ENCODE peak calls at places on chromosomes 1 and 21, in seven cellular contexts. J is neural progenitor cell, R is upper lobe of right lung, G is endothelial cell of umbilical vein, O is mucosa of descending colon, Q is PC-9, C is AG10803. N is an unnamed sample.

GRCh38 chr21:37811711-37812110 is 104.5 kb downstream of the KCNJ6 start:
- DNase-seq in J (no peak), R (no peak), G (no peak), O (no peak), Q (no peak), C (peak; percentile 86), N (no peak)

GRCh38 chr1:224879404-224879803 is 50.1 kb upstream of the DNAH14 start:
- DNase-seq in J (no peak), R (no peak), G (no peak), O (no peak), Q (no peak), C (peak; percentile 79), N (no peak)

GRCh38 chr21:15063821-15064575 is 802 bp downstream of the NRIP1 start:
- DNase-seq in J (peak; percentile 69), R (peak; percentile 82), G (no peak), O (peak; percentile 54), Q (no peak), C (peak; percentile 34), N (no peak)

GRCh38 chr1:109197163-109198042 is 16.3 kb upstream of the SARS1 start:
- DNase-seq in J (no peak), R (no peak), G (peak; percentile 98), O (no peak), Q (peak; percentile 100), C (peak; percentile 99), N (peak; percentile 96)

GRCh38 chr1:8712413-8713229 is 104.8 kb downstream of the RERE start:
- DNase-seq in J (peak; percentile 42), R (no peak), G (peak; percentile 96), O (no peak), Q (peak; percentile 87), C (peak; percentile 89), N (peak; percentile 67)

GRCh38 chr1:43853161-43853921 is 80.3 kb upstream of the ARTN start:
- DNase-seq in J (no peak), R (peak; percentile 79), G (peak; percentile 83), O (peak; percentile 82), Q (peak; percentile 83), C (peak; percentile 94), N (no peak)

GRCh38 chr1:115035652-115036051 is 6.0 kb downstream of the TSHB start:
- DNase-seq in J (no peak), R (no peak), G (no peak), O (no peak), Q (no peak), C (no peak), N (no peak)

GRCh38 chr1:8822383-8823294 is 5.2 kb upstream of the RERE start:
- DNase-seq in J (no peak), R (no peak), G (peak; percentile 81), O (peak; percentile 37), Q (peak; percentile 72), C (peak; percentile 97), N (peak; percentile 96)

GRCh38 chr1:209899948-209900347 is 38.1 kb upstream of the SYT14 start:
- DNase-seq in J (peak; percentile 56), R (no peak), G (peak; percentile 1), O (peak; percentile 13), Q (no peak), C (no peak), N (no peak)

GRCh38 chr1:46520063-46520911 is 30.7 kb downstream of the DMBX1 start:
- DNase-seq in J (peak; percentile 92), R (peak; percentile 76), G (no peak), O (no peak), Q (peak; percentile 85), C (peak; percentile 77), N (peak; percentile 31)

GRCh38 chr1:21234779-21235178 is 55.5 kb downstream of the ECE1 start:
- DNase-seq in J (no peak), R (no peak), G (no peak), O (no peak), Q (no peak), C (peak; percentile 57), N (no peak)

DNA sequence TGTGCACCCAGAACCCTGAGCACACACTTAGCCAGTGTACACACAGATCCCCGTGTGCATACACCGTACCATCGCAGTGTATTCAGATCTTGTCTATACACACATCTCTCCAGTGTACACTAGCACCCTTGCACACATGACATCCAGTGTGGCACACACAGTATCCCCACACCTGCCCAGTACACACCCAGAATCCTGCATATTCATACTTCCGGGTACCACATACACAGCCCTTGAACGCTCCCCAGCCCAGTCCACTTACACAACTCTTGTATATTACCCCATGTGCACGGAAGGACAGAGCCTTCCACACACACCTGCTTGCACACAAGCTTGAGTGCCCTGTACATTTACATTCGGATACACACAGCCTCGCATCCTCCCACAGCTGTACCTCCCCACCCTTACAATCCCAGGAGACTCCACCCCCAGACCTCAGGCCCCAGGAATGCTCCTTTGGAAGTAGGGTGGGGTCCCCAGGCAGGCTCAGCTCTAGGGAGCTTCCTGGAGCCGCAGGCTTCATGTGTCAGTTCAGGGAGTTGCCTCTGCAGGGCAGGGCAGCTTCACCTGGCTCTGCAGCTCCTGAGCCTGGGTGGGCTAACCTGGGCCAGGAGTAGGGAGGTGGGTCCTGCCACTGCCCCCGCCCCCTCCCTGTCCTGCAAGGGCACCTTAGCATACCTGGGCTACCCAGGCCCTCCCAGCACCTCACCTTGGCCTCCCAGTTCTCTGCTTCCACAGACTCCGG is 46.2 kb downstream of the AHDC1 start:
- DNase-seq in J (peak; percentile 21), R (peak; percentile 74), G (no peak), O (peak; percentile 85), Q (peak; percentile 89), C (no peak), N (no peak)
- TF ChIP-seq CTCF in J (no peak), R (no peak), G (no peak), O (no peak), Q (no peak), C (no peak), N (no peak)

GRCh38 chr1:223706077-223706988 is 6.0 kb upstream of the CAPN2 start:
- DNase-seq in J (no peak), R (no peak), G (peak; percentile 22), O (no peak), Q (peak; percentile 92), C (peak; percentile 92), N (no peak)

GRCh38 chr1:223708651-223709268 is 3.6 kb upstream of the CAPN2 start:
- DNase-seq in J (no peak), R (no peak), G (peak; percentile 72), O (no peak), Q (no peak), C (no peak), N (no peak)

GRCh38 chr1:223708001-223708359 is 4.4 kb upstream of the CAPN2 start:
- DNase-seq in J (no peak), R (no peak), G (no peak), O (peak; percentile 32), Q (no peak), C (no peak), N (no peak)

GRCh38 chr1:223709598-223709997 is 2.7 kb upstream of the CAPN2 start:
- DNase-seq in J (no peak), R (no peak), G (peak; percentile 49), O (no peak), Q (no peak), C (no peak), N (no peak)

GRCh38 chr1:223707270-223708000 is 4.9 kb upstream of the CAPN2 start:
- DNase-seq in J (no peak), R (peak; percentile 76), G (peak; percentile 97), O (peak; percentile 71), Q (peak; percentile 96), C (peak; percentile 97), N (peak; percentile 97)
- H3K4me3 ChIP-seq in J (no peak overlapping the region), R (no peak overlapping the region), G (no peak overlapping the region), O (no peak overlapping the region), Q (peak overlapping the region; percentile 45), C (peak overlapping the region; percentile 21), N (no peak overlapping the region)

GRCh38 chr1:153967109-153967999 is at the start of gene CREB3L4:
- DNase-seq in J (peak; percentile 97), R (peak; percentile 94), G (peak; percentile 97), O (peak; percentile 91), Q (peak; percentile 92), C (peak; percentile 98), N (peak; percentile 88)
- TF ChIP-seq CTCF in J (peak; percentile 55), R (peak; percentile 55), G (peak; percentile 51), O (peak; percentile 7), Q (peak; percentile 58), C (peak; percentile 48), N (peak; percentile 58)

GRCh38 chr1:160580208-160580812 is 1.0 kb upstream of the CD84 start:
- DNase-seq in J (no peak), R (no peak), G (no peak), O (no peak), Q (no peak), C (no peak), N (no peak)

GRCh38 chr1:160578175-160578693 is 1.1 kb downstream of the CD84 start:
- DNase-seq in J (no peak), R (no peak), G (no peak), O (no peak), Q (no peak), C (no peak), N (no peak)

GRCh38 chr1:160577661-160578060 is 1.6 kb downstream of the CD84 start:
- DNase-seq in J (no peak), R (no peak), G (no peak), O (no peak), Q (no peak), C (no peak), N (no peak)

GRCh38 chr1:160578694-160579191 is 553 bp downstream of the CD84 start:
- DNase-seq in J (no peak), R (no peak), G (no peak), O (no peak), Q (no peak), C (no peak), N (no peak)

DNA sequence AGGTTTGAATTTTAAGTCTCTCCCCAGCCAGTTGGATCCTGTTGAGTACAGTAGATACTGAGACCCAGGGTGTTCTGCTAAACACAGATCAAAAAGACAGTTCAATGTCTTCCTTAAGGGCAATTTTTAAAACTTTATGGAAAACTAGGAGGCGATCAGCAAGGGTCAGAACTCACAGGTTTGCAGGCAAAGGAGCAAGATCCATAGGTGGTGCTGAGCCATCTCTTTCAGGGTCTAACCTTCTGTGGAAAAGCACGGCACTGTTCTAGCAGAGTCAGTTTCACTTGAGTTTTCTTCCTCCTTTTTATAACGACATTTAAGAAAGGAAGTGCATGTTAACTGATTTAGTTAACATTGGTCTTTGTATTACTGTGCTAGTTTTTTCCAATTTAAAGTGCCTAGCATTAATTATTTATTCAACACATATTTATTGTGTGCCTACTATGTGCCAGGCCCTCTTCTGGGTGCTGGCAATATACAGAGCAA is at the start of gene CD84:
- DNase-seq in J (no peak), R (no peak), G (no peak), O (peak; percentile 45), Q (no peak), C (no peak), N (no peak)
- H3K4me3 ChIP-seq in J (no peak within 1 kb of the TSS), R (peak within 1 kb of the TSS; percentile 43), G (no peak within 1 kb of the TSS), O (no peak within 1 kb of the TSS), Q (no peak within 1 kb of the TSS), C (no peak within 1 kb of the TSS), N (no peak within 1 kb of the TSS)

GRCh38 chr1:27556781-27557595 is 47.0 kb downstream of the AHDC1 start:
- DNase-seq in J (peak; percentile 88), R (peak; percentile 96), G (peak; percentile 86), O (peak; percentile 93), Q (peak; percentile 84), C (peak; percentile 97), N (no peak)
- TF ChIP-seq CTCF in J (peak; percentile 90), R (peak; percentile 96), G (peak; percentile 92), O (peak; percentile 96), Q (peak; percentile 91), C (peak; percentile 85), N (peak; percentile 94)